ENCODE peak calls at places on chromosomes 13 and 19, in five cellular contexts. M is spleen; O is effector memory CD4-positive, alpha-beta T cell; J is endodermal cell; R is testis. K is an unnamed sample. For H3K4me1, the result is how much of the 10 kb centered on the place peaks cover.

GRCh38 chr19:56223481-56223880 is 21.4 kb downstream of the ZSCAN5C start:
- DNase-seq in M (no peak), J (no peak), R (no peak), O (no peak), K (no peak)

GRCh38 chr13:70795484-70795883 is 687.2 kb upstream of the KLHL1 start:
- DNase-seq in O (no peak), R (no peak), M (no peak), J (no peak), K (no peak)

GRCh38 chr13:101325423-101325822 is 90.9 kb downstream of the NALCN start:
- DNase-seq in M (no peak), O (no peak), R (no peak), J (no peak), K (no peak)

GRCh38 chr13:34416833-34417425 is 525.1 kb upstream of the NBEA start:
- DNase-seq in J (no peak), O (no peak), R (peak), M (no peak), K (peak)

GRCh38 chr19:53951436-53951835 is 11.3 kb upstream of the CACNG8 start:
- DNase-seq in J (no peak), M (no peak), O (no peak), R (no peak), K (no peak)

GRCh38 chr13:77544365-77544764 is 8.9 kb downstream of the SCEL start:
- DNase-seq in R (peak), M (no peak), J (no peak), O (no peak), K (peak)

GRCh38 chr19:49116544-49116943 is 2.4 kb downstream of the LIN7B start:
- DNase-seq in O (no peak), M (no peak), J (no peak), R (no peak), K (no peak)

GRCh38 chr13:80551650-80552497 is 210.9 kb upstream of the SPRY2 start:
- DNase-seq in J (no peak), R (no peak), O (no peak), M (no peak), K (no peak)

GRCh38 chr13:67119481-67119883 is 110.7 kb downstream of the PCDH9 start:
- DNase-seq in M (no peak), J (no peak), R (no peak), O (no peak), K (no peak)

GRCh38 chr13:114064516-114065140 is 67.8 kb downstream of the RASA3 start:
- DNase-seq in J (no peak), O (no peak), R (no peak), M (peak), K (peak)

GRCh38 chr13:114065141-114065925 is 67.1 kb downstream of the RASA3 start:
- DNase-seq in R (peak), J (peak), M (peak), O (peak), K (peak)

GRCh38 chr13:114062341-114062740 is 70.1 kb downstream of the RASA3 start:
- DNase-seq in O (no peak), M (no peak), R (no peak), J (no peak), K (no peak)

GRCh38 chr13:114062754-114063153 is 69.7 kb downstream of the RASA3 start:
- DNase-seq in M (no peak), R (no peak), O (no peak), J (no peak), K (no peak)

GRCh38 chr13:114063545-114064515 is 68.6 kb downstream of the RASA3 start:
- DNase-seq in R (no peak), J (no peak), O (no peak), M (peak), K (no peak)
- H3K4me1 ChIP-seq in R (under half), J (under half), O (half or more), M (half or more), K (under half)

GRCh38 chr13:28466151-28466550 is 28.8 kb downstream of the FLT1 start:
- DNase-seq in M (no peak), R (no peak), J (no peak), O (no peak), K (no peak)

GRCh38 chr13:28469316-28469715 is 25.6 kb downstream of the FLT1 start:
- DNase-seq in O (no peak), J (no peak), M (no peak), R (no peak), K (no peak)

GRCh38 chr13:28468520-28468915 is 26.4 kb downstream of the FLT1 start:
- DNase-seq in M (no peak), O (no peak), R (no peak), J (no peak), K (no peak)

GRCh38 chr13:28467034-28467433 is 27.9 kb downstream of the FLT1 start:
- DNase-seq in M (no peak), J (no peak), O (no peak), R (no peak), K (no peak)

GRCh38 chr13:28467886-28468519 is 26.9 kb downstream of the FLT1 start:
- DNase-seq in R (no peak), M (no peak), O (no peak), J (no peak), K (no peak)
- H3K4me1 ChIP-seq in R (under half), M (under half), O (under half), J (under half), K (under half)

DNA sequence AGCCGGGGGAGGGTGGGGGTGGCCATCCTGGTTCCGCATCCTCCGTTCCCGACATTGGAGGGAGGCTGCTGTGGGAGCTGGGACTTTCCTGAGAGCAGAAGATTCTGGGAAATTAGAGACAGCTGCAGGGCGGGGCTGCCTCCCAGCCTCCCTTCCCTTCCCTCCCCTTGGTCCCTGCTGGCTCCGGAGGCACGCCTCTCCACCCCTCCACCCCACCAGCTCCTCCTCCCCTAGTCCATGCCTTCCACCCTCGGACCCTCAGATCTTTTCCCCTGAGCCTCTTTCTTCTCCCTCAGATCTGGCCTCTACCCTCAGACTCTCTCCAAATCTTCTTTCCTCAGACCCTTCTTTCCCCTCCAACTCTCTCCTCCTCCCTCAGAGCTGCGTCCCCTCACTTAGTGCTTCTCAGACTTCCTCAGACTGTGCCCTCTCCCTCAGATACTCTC is 3.1 kb upstream of the BCL3 start:
- DNase-seq in J (peak), M (peak), R (peak), O (no peak), K (peak)
- H3K4me1 ChIP-seq in J (under half), M (half or more), R (half or more), O (under half), K (under half)

DNA sequence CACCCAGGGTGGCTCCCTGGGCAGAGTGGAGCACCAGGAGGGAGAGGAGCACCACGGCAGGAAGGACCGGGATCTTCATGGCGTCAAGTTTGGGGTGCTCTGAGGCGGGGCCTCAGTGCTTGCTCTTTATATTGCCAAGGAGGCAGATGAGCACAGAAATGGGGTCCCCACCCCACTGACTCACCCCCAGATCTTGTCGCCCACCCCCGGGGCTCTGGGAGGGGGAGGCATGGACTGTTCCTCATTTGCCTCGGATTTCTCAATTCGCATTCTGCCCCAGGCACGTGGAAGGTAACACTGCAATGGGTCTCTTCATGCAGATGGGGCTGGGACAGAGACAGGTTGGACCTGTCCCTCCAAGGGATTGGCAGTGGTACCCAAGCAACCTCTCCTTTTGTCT is at the start of gene KRTDAP:
- DNase-seq in J (no peak), R (no peak), O (no peak), M (no peak), K (no peak)
- H3K4me1 ChIP-seq in J (under half), R (under half), O (under half), M (under half), K (under half)

DNA sequence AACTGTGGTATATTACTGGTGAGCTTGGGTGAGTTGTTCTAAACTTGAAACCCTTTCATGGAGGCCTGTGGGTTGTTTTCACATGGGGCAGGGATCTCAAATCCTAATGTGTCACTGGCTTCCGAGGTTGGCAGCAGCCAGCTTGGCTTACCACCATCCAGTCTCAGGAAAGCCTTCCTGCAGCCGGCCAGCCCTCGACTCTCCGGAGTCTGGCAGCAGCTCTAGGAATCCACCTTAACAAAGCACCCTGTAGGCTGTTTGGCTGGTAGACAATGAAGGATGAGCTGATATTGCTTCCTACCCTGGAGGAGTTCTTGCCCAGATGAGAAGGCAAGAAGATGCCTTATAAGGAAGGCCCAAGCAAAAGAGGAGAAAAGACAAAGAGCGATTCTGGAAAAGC is 188.3 kb downstream of the KLF12 start:
- DNase-seq in O (no peak), R (no peak), J (peak), M (no peak), K (peak)
- H3K4me1 ChIP-seq in O (under half), R (under half), J (under half), M (under half), K (under half)